ENCODE peak calls at places on chromosome 16, in nine cellular contexts. One of them, this sample, is unnamed.

GRCh38 chr16:27449434-27450188 is 47.6 kb downstream of the IL21R start:
- DNase-seq in NCI-H1436: no peak
- DNase-seq in IMR-90: no peak
- DNase-seq in EL: no peak
- DNase-seq in activated CD4-positive, alpha-beta T cell treated with anti-CD3 and anti-CD28 coated beads for 48 hours: peak; percentile 76
- DNase-seq in T1000: no peak
- DNase-seq in lung: no peak
- DNase-seq in stimulated activated naive CD4-positive, alpha-beta T cell: peak; percentile 48
- DNase-seq in NCI-H1105 treated with DMSO at 0.1 percent for 48 hours: no peak
- DNase-seq in this sample: no peak

GRCh38 chr16:77790964-77791363 is 2.6 kb downstream of the VAT1L start:
- DNase-seq in NCI-H1436: no peak
- DNase-seq in IMR-90: peak; percentile 36
- DNase-seq in EL: no peak
- DNase-seq in activated CD4-positive, alpha-beta T cell treated with anti-CD3 and anti-CD28 coated beads for 48 hours: no peak
- DNase-seq in T1000: no peak
- DNase-seq in lung: no peak
- DNase-seq in stimulated activated naive CD4-positive, alpha-beta T cell: no peak
- DNase-seq in NCI-H1105 treated with DMSO at 0.1 percent for 48 hours: no peak
- DNase-seq in this sample: no peak

GRCh38 chr16:53565300-53565699 is 62.3 kb upstream of the AKTIP start:
- DNase-seq in NCI-H1436: no peak
- DNase-seq in IMR-90: no peak
- DNase-seq in EL: no peak
- DNase-seq in activated CD4-positive, alpha-beta T cell treated with anti-CD3 and anti-CD28 coated beads for 48 hours: no peak
- DNase-seq in T1000: no peak
- DNase-seq in lung: no peak
- DNase-seq in stimulated activated naive CD4-positive, alpha-beta T cell: no peak
- DNase-seq in NCI-H1105 treated with DMSO at 0.1 percent for 48 hours: no peak
- DNase-seq in this sample: no peak

GRCh38 chr16:53043986-53044571 is 8.6 kb downstream of the CHD9NB start:
- DNase-seq in NCI-H1436: no peak
- DNase-seq in IMR-90: no peak
- DNase-seq in EL: no peak
- DNase-seq in activated CD4-positive, alpha-beta T cell treated with anti-CD3 and anti-CD28 coated beads for 48 hours: no peak
- DNase-seq in T1000: no peak
- DNase-seq in lung: no peak
- DNase-seq in stimulated activated naive CD4-positive, alpha-beta T cell: no peak
- DNase-seq in NCI-H1105 treated with DMSO at 0.1 percent for 48 hours: no peak
- DNase-seq in this sample: no peak

GRCh38 chr16:23124315-23124714 is 24.9 kb downstream of the USP31 start:
- DNase-seq in NCI-H1436: no peak
- DNase-seq in IMR-90: peak; percentile 83
- DNase-seq in EL: peak; percentile 66
- DNase-seq in activated CD4-positive, alpha-beta T cell treated with anti-CD3 and anti-CD28 coated beads for 48 hours: no peak
- DNase-seq in T1000: peak; percentile 34
- DNase-seq in lung: no peak
- DNase-seq in stimulated activated naive CD4-positive, alpha-beta T cell: no peak
- DNase-seq in NCI-H1105 treated with DMSO at 0.1 percent for 48 hours: no peak
- DNase-seq in this sample: no peak

GRCh38 chr16:86066755-86067154 is 167.8 kb downstream of the IRF8 start:
- DNase-seq in NCI-H1436: no peak
- DNase-seq in IMR-90: no peak
- DNase-seq in EL: no peak
- DNase-seq in activated CD4-positive, alpha-beta T cell treated with anti-CD3 and anti-CD28 coated beads for 48 hours: no peak
- DNase-seq in T1000: no peak
- DNase-seq in lung: no peak
- DNase-seq in stimulated activated naive CD4-positive, alpha-beta T cell: no peak
- DNase-seq in NCI-H1105 treated with DMSO at 0.1 percent for 48 hours: no peak
- DNase-seq in this sample: no peak

GRCh38 chr16:69833357-69833781 is 71.2 kb downstream of the WWP2 start:
- DNase-seq in NCI-H1436: no peak
- DNase-seq in IMR-90: peak; percentile 51
- DNase-seq in EL: no peak
- DNase-seq in activated CD4-positive, alpha-beta T cell treated with anti-CD3 and anti-CD28 coated beads for 48 hours: no peak
- DNase-seq in T1000: no peak
- DNase-seq in lung: no peak
- DNase-seq in stimulated activated naive CD4-positive, alpha-beta T cell: no peak
- DNase-seq in NCI-H1105 treated with DMSO at 0.1 percent for 48 hours: no peak
- DNase-seq in this sample: no peak

GRCh38 chr16:26795184-26795583 is 271.5 kb upstream of the C16orf82 start:
- DNase-seq in NCI-H1436: peak; percentile 32
- DNase-seq in IMR-90: no peak
- DNase-seq in EL: no peak
- DNase-seq in activated CD4-positive, alpha-beta T cell treated with anti-CD3 and anti-CD28 coated beads for 48 hours: peak; percentile 24
- DNase-seq in T1000: no peak
- DNase-seq in lung: no peak
- DNase-seq in stimulated activated naive CD4-positive, alpha-beta T cell: no peak
- DNase-seq in NCI-H1105 treated with DMSO at 0.1 percent for 48 hours: no peak
- DNase-seq in this sample: no peak

GRCh38 chr16:57540906-57541753 is 1.3 kb upstream of the ADGRG5 start:
- DNase-seq in NCI-H1436: no peak
- DNase-seq in IMR-90: no peak
- DNase-seq in EL: no peak
- DNase-seq in activated CD4-positive, alpha-beta T cell treated with anti-CD3 and anti-CD28 coated beads for 48 hours: no peak
- DNase-seq in T1000: no peak
- DNase-seq in lung: no peak
- DNase-seq in stimulated activated naive CD4-positive, alpha-beta T cell: no peak
- DNase-seq in NCI-H1105 treated with DMSO at 0.1 percent for 48 hours: peak; percentile 5
- DNase-seq in this sample: no peak

GRCh38 chr16:31201511-31202401 is 804 bp downstream of the PYCARD start:
- DNase-seq in NCI-H1436: no peak
- DNase-seq in IMR-90: no peak
- DNase-seq in EL: no peak
- DNase-seq in activated CD4-positive, alpha-beta T cell treated with anti-CD3 and anti-CD28 coated beads for 48 hours: no peak
- DNase-seq in T1000: no peak
- DNase-seq in lung: peak; percentile 47
- DNase-seq in stimulated activated naive CD4-positive, alpha-beta T cell: peak; percentile 27
- DNase-seq in NCI-H1105 treated with DMSO at 0.1 percent for 48 hours: peak; percentile 22
- DNase-seq in this sample: peak; percentile 78

GRCh38 chr16:84732674-84733352 is 33.0 kb downstream of the USP10 start:
- DNase-seq in NCI-H1436: no peak
- DNase-seq in IMR-90: no peak
- DNase-seq in EL: no peak
- DNase-seq in activated CD4-positive, alpha-beta T cell treated with anti-CD3 and anti-CD28 coated beads for 48 hours: no peak
- DNase-seq in T1000: no peak
- DNase-seq in lung: no peak
- DNase-seq in stimulated activated naive CD4-positive, alpha-beta T cell: no peak
- DNase-seq in NCI-H1105 treated with DMSO at 0.1 percent for 48 hours: no peak
- DNase-seq in this sample: peak; percentile 53

GRCh38 chr16:15993541-15993940 is 44.1 kb downstream of the ABCC1 start:
- DNase-seq in NCI-H1436: no peak
- DNase-seq in IMR-90: no peak
- DNase-seq in EL: peak; percentile 45
- DNase-seq in activated CD4-positive, alpha-beta T cell treated with anti-CD3 and anti-CD28 coated beads for 48 hours: no peak
- DNase-seq in T1000: no peak
- DNase-seq in lung: no peak
- DNase-seq in stimulated activated naive CD4-positive, alpha-beta T cell: no peak
- DNase-seq in NCI-H1105 treated with DMSO at 0.1 percent for 48 hours: no peak
- DNase-seq in this sample: no peak

GRCh38 chr16:48963901-48964615 is 317.6 kb downstream of the CBLN1 start:
- DNase-seq in NCI-H1436: no peak
- DNase-seq in IMR-90: peak; percentile 93
- DNase-seq in EL: peak; percentile 92
- DNase-seq in activated CD4-positive, alpha-beta T cell treated with anti-CD3 and anti-CD28 coated beads for 48 hours: no peak
- DNase-seq in T1000: peak; percentile 43
- DNase-seq in lung: no peak
- DNase-seq in stimulated activated naive CD4-positive, alpha-beta T cell: no peak
- DNase-seq in NCI-H1105 treated with DMSO at 0.1 percent for 48 hours: no peak
- DNase-seq in this sample: no peak

GRCh38 chr16:11446566-11447119 is 101.4 kb downstream of the RMI2 start:
- DNase-seq in NCI-H1436: no peak
- DNase-seq in IMR-90: no peak
- DNase-seq in EL: no peak
- DNase-seq in activated CD4-positive, alpha-beta T cell treated with anti-CD3 and anti-CD28 coated beads for 48 hours: no peak
- DNase-seq in T1000: no peak
- DNase-seq in lung: no peak
- DNase-seq in stimulated activated naive CD4-positive, alpha-beta T cell: no peak
- DNase-seq in NCI-H1105 treated with DMSO at 0.1 percent for 48 hours: peak; percentile 12
- DNase-seq in this sample: no peak

GRCh38 chr16:85421338-85422123 is 191.6 kb upstream of the GSE1 start:
- DNase-seq in NCI-H1436: no peak
- DNase-seq in IMR-90: no peak
- DNase-seq in EL: no peak
- DNase-seq in activated CD4-positive, alpha-beta T cell treated with anti-CD3 and anti-CD28 coated beads for 48 hours: no peak
- DNase-seq in T1000: no peak
- DNase-seq in lung: no peak
- DNase-seq in stimulated activated naive CD4-positive, alpha-beta T cell: no peak
- DNase-seq in NCI-H1105 treated with DMSO at 0.1 percent for 48 hours: no peak
- DNase-seq in this sample: no peak

GRCh38 chr16:75599452-75600277 is 23.4 kb downstream of the ADAT1 start:
- DNase-seq in NCI-H1436: no peak
- DNase-seq in IMR-90: peak; percentile 60
- DNase-seq in EL: no peak
- DNase-seq in activated CD4-positive, alpha-beta T cell treated with anti-CD3 and anti-CD28 coated beads for 48 hours: no peak
- DNase-seq in T1000: no peak
- DNase-seq in lung: no peak
- DNase-seq in stimulated activated naive CD4-positive, alpha-beta T cell: no peak
- DNase-seq in NCI-H1105 treated with DMSO at 0.1 percent for 48 hours: no peak
- DNase-seq in this sample: no peak

GRCh38 chr16:53511084-53511402 is 8.0 kb upstream of the AKTIP start:
- DNase-seq in NCI-H1436: no peak
- DNase-seq in IMR-90: no peak
- DNase-seq in EL: no peak
- DNase-seq in activated CD4-positive, alpha-beta T cell treated with anti-CD3 and anti-CD28 coated beads for 48 hours: no peak
- DNase-seq in T1000: no peak
- DNase-seq in lung: no peak
- DNase-seq in stimulated activated naive CD4-positive, alpha-beta T cell: no peak
- DNase-seq in NCI-H1105 treated with DMSO at 0.1 percent for 48 hours: no peak
- DNase-seq in this sample: no peak

GRCh38 chr16:593406-593805 is 3.5 kb downstream of the RAB40C start:
- DNase-seq in NCI-H1436: no peak
- DNase-seq in IMR-90: no peak
- DNase-seq in EL: no peak
- DNase-seq in activated CD4-positive, alpha-beta T cell treated with anti-CD3 and anti-CD28 coated beads for 48 hours: no peak
- DNase-seq in T1000: no peak
- DNase-seq in lung: peak; percentile 67
- DNase-seq in stimulated activated naive CD4-positive, alpha-beta T cell: no peak
- DNase-seq in NCI-H1105 treated with DMSO at 0.1 percent for 48 hours: peak; percentile 16
- DNase-seq in this sample: no peak

GRCh38 chr16:83420206-83420760 is 387.5 kb upstream of the HSBP1 start:
- DNase-seq in NCI-H1436: no peak
- DNase-seq in IMR-90: peak; percentile 47
- DNase-seq in EL: peak; percentile 33
- DNase-seq in activated CD4-positive, alpha-beta T cell treated with anti-CD3 and anti-CD28 coated beads for 48 hours: no peak
- DNase-seq in T1000: no peak
- DNase-seq in lung: no peak
- DNase-seq in stimulated activated naive CD4-positive, alpha-beta T cell: no peak
- DNase-seq in NCI-H1105 treated with DMSO at 0.1 percent for 48 hours: no peak
- DNase-seq in this sample: no peak

GRCh38 chr16:12802661-12803060 is 1.0 kb downstream of the CPPED1 start:
- DNase-seq in NCI-H1436: no peak
- DNase-seq in IMR-90: no peak
- DNase-seq in EL: no peak
- DNase-seq in activated CD4-positive, alpha-beta T cell treated with anti-CD3 and anti-CD28 coated beads for 48 hours: no peak
- DNase-seq in T1000: no peak
- DNase-seq in lung: no peak
- DNase-seq in stimulated activated naive CD4-positive, alpha-beta T cell: no peak
- DNase-seq in NCI-H1105 treated with DMSO at 0.1 percent for 48 hours: no peak
- DNase-seq in this sample: no peak

GRCh38 chr16:83931556-83931955 is 21.5 kb upstream of the OSGIN1 start:
- DNase-seq in NCI-H1436: no peak
- DNase-seq in IMR-90: no peak
- DNase-seq in EL: no peak
- DNase-seq in activated CD4-positive, alpha-beta T cell treated with anti-CD3 and anti-CD28 coated beads for 48 hours: no peak
- DNase-seq in T1000: no peak
- DNase-seq in lung: no peak
- DNase-seq in stimulated activated naive CD4-positive, alpha-beta T cell: no peak
- DNase-seq in NCI-H1105 treated with DMSO at 0.1 percent for 48 hours: no peak
- DNase-seq in this sample: no peak

GRCh38 chr16:1791256-1791942 is 2.1 kb downstream of the IGFALS start:
- DNase-seq in NCI-H1436: no peak
- DNase-seq in IMR-90: no peak
- DNase-seq in EL: no peak
- DNase-seq in activated CD4-positive, alpha-beta T cell treated with anti-CD3 and anti-CD28 coated beads for 48 hours: no peak
- DNase-seq in T1000: no peak
- DNase-seq in lung: no peak
- DNase-seq in stimulated activated naive CD4-positive, alpha-beta T cell: no peak
- DNase-seq in NCI-H1105 treated with DMSO at 0.1 percent for 48 hours: no peak
- DNase-seq in this sample: no peak

GRCh38 chr16:87538594-87538993 is 45.8 kb upstream of the ZCCHC14 start:
- DNase-seq in NCI-H1436: no peak
- DNase-seq in IMR-90: peak; percentile 44
- DNase-seq in EL: no peak
- DNase-seq in activated CD4-positive, alpha-beta T cell treated with anti-CD3 and anti-CD28 coated beads for 48 hours: peak; percentile 24
- DNase-seq in T1000: no peak
- DNase-seq in lung: no peak
- DNase-seq in stimulated activated naive CD4-positive, alpha-beta T cell: no peak
- DNase-seq in NCI-H1105 treated with DMSO at 0.1 percent for 48 hours: no peak
- DNase-seq in this sample: no peak